ENCODE peak calls at places on chromosomes 16 and 17, in nine cellular contexts. One of them, this sample, is unnamed.

GRCh38 chr17:62648954-62649294 is 21.5 kb downstream of the MRC2 start:
- DNase-seq in WTC11: peak; percentile 23
- DNase-seq in AG10803: no peak
- DNase-seq in PC-3: no peak
- DNase-seq in activated CD8-positive, alpha-beta T cell treated with anti-CD3 and anti-CD28 coated beads for 36 hours: no peak
- DNase-seq in endothelial cell: no peak
- DNase-seq in CD8-positive, alpha-beta T cell: no peak
- DNase-seq in mammary epithelial cell: no peak
- DNase-seq in RWPE1: no peak
- DNase-seq in this sample: no peak

GRCh38 chr16:35552763-35553162 is 2093.4 kb downstream of the TP53TG3F start:
- DNase-seq in WTC11: no peak
- DNase-seq in AG10803: no peak
- DNase-seq in PC-3: no peak
- DNase-seq in activated CD8-positive, alpha-beta T cell treated with anti-CD3 and anti-CD28 coated beads for 36 hours: no peak
- DNase-seq in endothelial cell: no peak
- DNase-seq in CD8-positive, alpha-beta T cell: no peak
- DNase-seq in mammary epithelial cell: no peak
- DNase-seq in RWPE1: no peak
- DNase-seq in this sample: no peak

GRCh38 chr16:55242667-55243066 is 81.3 kb upstream of the IRX6 start:
- DNase-seq in WTC11: peak; percentile 29
- DNase-seq in AG10803: no peak
- DNase-seq in PC-3: no peak
- DNase-seq in activated CD8-positive, alpha-beta T cell treated with anti-CD3 and anti-CD28 coated beads for 36 hours: no peak
- DNase-seq in endothelial cell: no peak
- DNase-seq in CD8-positive, alpha-beta T cell: no peak
- DNase-seq in mammary epithelial cell: no peak
- DNase-seq in RWPE1: no peak
- DNase-seq in this sample: no peak

GRCh38 chr16:55018881-55019280 is 88.2 kb downstream of the IRX5 start:
- DNase-seq in WTC11: no peak
- DNase-seq in AG10803: no peak
- DNase-seq in PC-3: no peak
- DNase-seq in activated CD8-positive, alpha-beta T cell treated with anti-CD3 and anti-CD28 coated beads for 36 hours: no peak
- DNase-seq in endothelial cell: no peak
- DNase-seq in CD8-positive, alpha-beta T cell: no peak
- DNase-seq in mammary epithelial cell: no peak
- DNase-seq in RWPE1: no peak
- DNase-seq in this sample: no peak

GRCh38 chr16:84190731-84191388 is at the start of gene ADAD2:
- DNase-seq in WTC11: peak; percentile 75
- DNase-seq in AG10803: no peak
- DNase-seq in PC-3: no peak
- DNase-seq in activated CD8-positive, alpha-beta T cell treated with anti-CD3 and anti-CD28 coated beads for 36 hours: peak; percentile 20
- DNase-seq in endothelial cell: no peak
- DNase-seq in CD8-positive, alpha-beta T cell: no peak
- DNase-seq in mammary epithelial cell: no peak
- DNase-seq in RWPE1: peak; percentile 35
- DNase-seq in this sample: no peak

GRCh38 chr17:41511716-41512115 is 6.3 kb upstream of the KRT13 start:
- DNase-seq in WTC11: no peak
- DNase-seq in AG10803: no peak
- DNase-seq in PC-3: no peak
- DNase-seq in activated CD8-positive, alpha-beta T cell treated with anti-CD3 and anti-CD28 coated beads for 36 hours: no peak
- DNase-seq in endothelial cell: no peak
- DNase-seq in CD8-positive, alpha-beta T cell: no peak
- DNase-seq in mammary epithelial cell: no peak
- DNase-seq in RWPE1: no peak
- DNase-seq in this sample: no peak

GRCh38 chr16:30997000-30997886 is 12.2 kb downstream of the HSD3B7 start:
- DNase-seq in WTC11: peak; percentile 87
- DNase-seq in AG10803: peak; percentile 78
- DNase-seq in PC-3: peak; percentile 68
- DNase-seq in activated CD8-positive, alpha-beta T cell treated with anti-CD3 and anti-CD28 coated beads for 36 hours: peak; percentile 89
- DNase-seq in endothelial cell: peak; percentile 56
- DNase-seq in CD8-positive, alpha-beta T cell: peak; percentile 80
- DNase-seq in mammary epithelial cell: peak; percentile 72
- DNase-seq in RWPE1: peak; percentile 92
- DNase-seq in this sample: peak; percentile 100

GRCh38 chr16:71383054-71383773 is 24.7 kb downstream of the CALB2 start:
- DNase-seq in WTC11: no peak
- DNase-seq in AG10803: peak; percentile 35
- DNase-seq in PC-3: peak; percentile 7
- DNase-seq in activated CD8-positive, alpha-beta T cell treated with anti-CD3 and anti-CD28 coated beads for 36 hours: peak; percentile 38
- DNase-seq in endothelial cell: no peak
- DNase-seq in CD8-positive, alpha-beta T cell: no peak
- DNase-seq in mammary epithelial cell: peak; percentile 76
- DNase-seq in RWPE1: no peak
- DNase-seq in this sample: no peak

GRCh38 chr17:51347851-51348584 is 87.7 kb downstream of the UTP18 start:
- DNase-seq in WTC11: no peak
- DNase-seq in AG10803: no peak
- DNase-seq in PC-3: no peak
- DNase-seq in activated CD8-positive, alpha-beta T cell treated with anti-CD3 and anti-CD28 coated beads for 36 hours: no peak
- DNase-seq in endothelial cell: no peak
- DNase-seq in CD8-positive, alpha-beta T cell: no peak
- DNase-seq in mammary epithelial cell: peak; percentile 26
- DNase-seq in RWPE1: no peak
- DNase-seq in this sample: no peak

GRCh38 chr16:69773255-69773947 is 11.3 kb downstream of the WWP2 start:
- DNase-seq in WTC11: no peak
- DNase-seq in AG10803: no peak
- DNase-seq in PC-3: no peak
- DNase-seq in activated CD8-positive, alpha-beta T cell treated with anti-CD3 and anti-CD28 coated beads for 36 hours: no peak
- DNase-seq in endothelial cell: no peak
- DNase-seq in CD8-positive, alpha-beta T cell: no peak
- DNase-seq in mammary epithelial cell: no peak
- DNase-seq in RWPE1: no peak
- DNase-seq in this sample: no peak

DNA sequence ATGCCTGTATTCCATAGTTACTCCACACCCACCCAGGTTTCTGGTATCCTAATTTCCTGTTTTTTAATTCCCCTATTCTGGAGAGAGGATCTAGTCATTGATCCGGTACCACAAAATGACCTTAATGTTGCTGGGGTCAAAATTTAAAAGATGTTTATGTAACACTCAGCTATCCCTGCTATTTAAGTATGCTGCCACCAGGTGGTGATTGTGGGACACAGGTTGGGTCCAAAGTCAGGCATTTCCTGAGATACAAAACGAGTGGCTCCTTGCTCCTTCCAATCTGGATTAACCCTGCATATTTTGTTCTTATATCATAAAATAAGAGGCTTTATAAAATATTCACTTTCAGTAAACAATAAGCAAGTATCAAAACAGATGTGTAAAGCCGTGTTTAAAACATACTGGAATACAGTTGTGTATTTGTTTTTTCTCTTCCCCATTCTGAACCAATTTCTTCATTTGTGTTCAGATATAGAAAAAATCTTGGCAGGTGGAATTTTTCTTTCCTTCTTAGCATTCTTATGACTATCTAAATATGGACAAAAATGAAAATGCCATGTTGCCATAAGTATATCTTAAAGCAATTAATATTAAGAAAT is 16.3 kb downstream of the HS3ST4 start:
- DNase-seq in WTC11: peak; percentile 58
- DNase-seq in AG10803: no peak
- DNase-seq in PC-3: peak; percentile 49
- DNase-seq in activated CD8-positive, alpha-beta T cell treated with anti-CD3 and anti-CD28 coated beads for 36 hours: peak; percentile 47
- DNase-seq in endothelial cell: peak; percentile 25
- DNase-seq in CD8-positive, alpha-beta T cell: no peak
- DNase-seq in mammary epithelial cell: peak; percentile 13
- DNase-seq in RWPE1: no peak
- DNase-seq in this sample: peak; percentile 31
- TF ChIP-seq CTCF in WTC11: peak; percentile 53
- TF ChIP-seq CTCF in AG10803: peak; percentile 15
- TF ChIP-seq CTCF in PC-3: peak; percentile 59
- TF ChIP-seq CTCF in activated CD8-positive, alpha-beta T cell treated with anti-CD3 and anti-CD28 coated beads for 36 hours: peak; percentile 62
- TF ChIP-seq CTCF in endothelial cell: peak; percentile 62
- TF ChIP-seq CTCF in CD8-positive, alpha-beta T cell: no peak
- TF ChIP-seq CTCF in mammary epithelial cell: peak; percentile 42
- TF ChIP-seq CTCF in RWPE1: peak; percentile 12
- TF ChIP-seq CTCF in this sample: peak; percentile 53

GRCh38 chr17:74070374-74070773 is 133.1 kb upstream of the RPL38 start:
- DNase-seq in WTC11: no peak
- DNase-seq in AG10803: no peak
- DNase-seq in PC-3: no peak
- DNase-seq in activated CD8-positive, alpha-beta T cell treated with anti-CD3 and anti-CD28 coated beads for 36 hours: no peak
- DNase-seq in endothelial cell: no peak
- DNase-seq in CD8-positive, alpha-beta T cell: no peak
- DNase-seq in mammary epithelial cell: no peak
- DNase-seq in RWPE1: no peak
- DNase-seq in this sample: no peak
- TF ChIP-seq CTCF in WTC11: no peak
- TF ChIP-seq CTCF in AG10803: no peak
- TF ChIP-seq CTCF in PC-3: no peak
- TF ChIP-seq CTCF in activated CD8-positive, alpha-beta T cell treated with anti-CD3 and anti-CD28 coated beads for 36 hours: no peak
- TF ChIP-seq CTCF in endothelial cell: no peak
- TF ChIP-seq CTCF in CD8-positive, alpha-beta T cell: no peak
- TF ChIP-seq CTCF in mammary epithelial cell: no peak
- TF ChIP-seq CTCF in RWPE1: no peak
- TF ChIP-seq CTCF in this sample: no peak

GRCh38 chr17:36074365-36074764 is 10.3 kb downstream of the CCL18 start:
- DNase-seq in WTC11: no peak
- DNase-seq in AG10803: no peak
- DNase-seq in PC-3: no peak
- DNase-seq in activated CD8-positive, alpha-beta T cell treated with anti-CD3 and anti-CD28 coated beads for 36 hours: no peak
- DNase-seq in endothelial cell: no peak
- DNase-seq in CD8-positive, alpha-beta T cell: no peak
- DNase-seq in mammary epithelial cell: no peak
- DNase-seq in RWPE1: no peak
- DNase-seq in this sample: peak; percentile 21

GRCh38 chr17:36069131-36069530 is 5.1 kb downstream of the CCL18 start:
- DNase-seq in WTC11: no peak
- DNase-seq in AG10803: no peak
- DNase-seq in PC-3: no peak
- DNase-seq in activated CD8-positive, alpha-beta T cell treated with anti-CD3 and anti-CD28 coated beads for 36 hours: no peak
- DNase-seq in endothelial cell: no peak
- DNase-seq in CD8-positive, alpha-beta T cell: no peak
- DNase-seq in mammary epithelial cell: no peak
- DNase-seq in RWPE1: no peak
- DNase-seq in this sample: no peak

GRCh38 chr17:36070427-36070826 is 6.4 kb downstream of the CCL18 start:
- DNase-seq in WTC11: no peak
- DNase-seq in AG10803: no peak
- DNase-seq in PC-3: no peak
- DNase-seq in activated CD8-positive, alpha-beta T cell treated with anti-CD3 and anti-CD28 coated beads for 36 hours: no peak
- DNase-seq in endothelial cell: no peak
- DNase-seq in CD8-positive, alpha-beta T cell: no peak
- DNase-seq in mammary epithelial cell: no peak
- DNase-seq in RWPE1: no peak
- DNase-seq in this sample: no peak

GRCh38 chr17:36068524-36068923 is 4.5 kb downstream of the CCL18 start:
- DNase-seq in WTC11: no peak
- DNase-seq in AG10803: no peak
- DNase-seq in PC-3: no peak
- DNase-seq in activated CD8-positive, alpha-beta T cell treated with anti-CD3 and anti-CD28 coated beads for 36 hours: peak; percentile 37
- DNase-seq in endothelial cell: no peak
- DNase-seq in CD8-positive, alpha-beta T cell: no peak
- DNase-seq in mammary epithelial cell: no peak
- DNase-seq in RWPE1: no peak
- DNase-seq in this sample: no peak

DNA sequence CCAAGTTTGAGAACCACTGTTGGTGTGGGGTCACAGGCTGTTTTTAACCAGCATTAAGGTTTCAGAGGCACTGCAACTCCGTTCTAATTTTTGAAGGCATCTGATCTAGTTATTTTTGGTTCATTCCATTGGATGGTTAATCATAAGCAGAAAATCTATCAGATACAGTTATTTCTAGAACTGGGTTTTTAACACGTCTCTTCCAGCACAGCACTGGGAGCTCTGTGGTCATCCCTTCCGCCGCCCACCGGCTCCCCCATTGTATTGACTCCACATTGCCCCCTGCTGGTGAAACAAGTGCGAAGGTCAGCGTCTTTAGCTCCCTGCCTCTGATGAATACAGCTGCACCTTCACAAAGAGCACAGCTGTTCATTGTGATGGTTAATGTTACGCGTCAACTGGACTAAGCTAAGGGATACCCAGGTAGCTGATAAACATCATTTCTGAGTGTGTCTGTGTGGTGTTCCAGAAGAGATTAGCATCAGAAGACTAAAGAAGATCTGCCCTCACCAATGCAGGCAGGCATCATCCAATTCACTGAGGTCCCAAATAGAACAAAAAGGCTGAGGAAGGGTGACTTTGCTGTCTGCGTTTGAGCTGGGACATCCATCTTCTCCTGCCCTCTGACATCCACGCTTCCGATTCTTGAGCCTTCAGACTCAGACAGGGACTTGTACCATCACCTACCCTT is 8.5 kb downstream of the CCL18 start:
- DNase-seq in WTC11: peak; percentile 83
- DNase-seq in AG10803: peak; percentile 9
- DNase-seq in PC-3: peak; percentile 30
- DNase-seq in activated CD8-positive, alpha-beta T cell treated with anti-CD3 and anti-CD28 coated beads for 36 hours: peak; percentile 89
- DNase-seq in endothelial cell: peak; percentile 79
- DNase-seq in CD8-positive, alpha-beta T cell: peak; percentile 56
- DNase-seq in mammary epithelial cell: peak; percentile 21
- DNase-seq in RWPE1: no peak
- DNase-seq in this sample: peak; percentile 77
- TF ChIP-seq CTCF in WTC11: peak; percentile 63
- TF ChIP-seq CTCF in AG10803: peak; percentile 52
- TF ChIP-seq CTCF in PC-3: peak; percentile 63
- TF ChIP-seq CTCF in activated CD8-positive, alpha-beta T cell treated with anti-CD3 and anti-CD28 coated beads for 36 hours: peak; percentile 90
- TF ChIP-seq CTCF in endothelial cell: peak; percentile 88
- TF ChIP-seq CTCF in CD8-positive, alpha-beta T cell: peak; percentile 57
- TF ChIP-seq CTCF in mammary epithelial cell: peak; percentile 65
- TF ChIP-seq CTCF in RWPE1: peak; percentile 21
- TF ChIP-seq CTCF in this sample: peak; percentile 67

GRCh38 chr17:77146882-77147281 is 6.1 kb downstream of the SEC14L1 start:
- DNase-seq in WTC11: peak; percentile 33
- DNase-seq in AG10803: no peak
- DNase-seq in PC-3: no peak
- DNase-seq in activated CD8-positive, alpha-beta T cell treated with anti-CD3 and anti-CD28 coated beads for 36 hours: no peak
- DNase-seq in endothelial cell: no peak
- DNase-seq in CD8-positive, alpha-beta T cell: no peak
- DNase-seq in mammary epithelial cell: no peak
- DNase-seq in RWPE1: no peak
- DNase-seq in this sample: no peak
- TF ChIP-seq CTCF in WTC11: no peak
- TF ChIP-seq CTCF in AG10803: no peak
- TF ChIP-seq CTCF in PC-3: no peak
- TF ChIP-seq CTCF in activated CD8-positive, alpha-beta T cell treated with anti-CD3 and anti-CD28 coated beads for 36 hours: no peak
- TF ChIP-seq CTCF in endothelial cell: no peak
- TF ChIP-seq CTCF in CD8-positive, alpha-beta T cell: no peak
- TF ChIP-seq CTCF in mammary epithelial cell: no peak
- TF ChIP-seq CTCF in RWPE1: no peak
- TF ChIP-seq CTCF in this sample: no peak

DNA sequence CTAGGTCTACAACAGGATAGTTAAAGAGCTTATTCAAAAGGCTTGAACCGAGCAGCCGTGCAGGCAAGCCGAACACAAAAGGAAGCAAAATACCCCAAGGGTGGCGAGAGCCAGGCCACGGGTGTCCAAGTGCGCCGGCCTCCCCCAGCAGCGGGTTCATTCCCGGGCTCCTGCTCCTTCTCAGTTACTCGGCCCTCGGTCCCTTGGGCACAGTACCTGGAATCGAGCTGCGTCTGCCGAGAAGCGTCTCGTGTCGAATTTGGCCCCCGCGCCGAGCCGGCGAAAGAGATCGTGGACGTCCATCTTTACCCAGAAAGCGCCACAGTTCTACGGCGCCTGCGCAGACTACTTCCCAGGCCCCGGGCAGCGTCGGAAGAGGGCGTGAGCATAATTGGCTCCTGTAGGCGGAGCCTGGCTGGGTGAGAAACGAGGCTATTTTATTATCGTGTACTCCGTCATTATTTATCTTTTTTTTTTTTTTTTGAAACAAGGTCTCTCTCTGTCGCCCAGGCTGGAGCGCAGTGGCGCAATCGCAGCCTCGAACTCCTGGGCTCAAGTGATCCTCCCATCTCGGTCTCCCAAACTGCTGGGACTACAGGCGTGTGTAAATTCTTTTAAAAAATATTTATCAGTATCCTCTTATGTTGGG is at the start of gene DDX52:
- DNase-seq in WTC11: peak; percentile 84
- DNase-seq in AG10803: peak; percentile 90
- DNase-seq in PC-3: peak; percentile 85
- DNase-seq in activated CD8-positive, alpha-beta T cell treated with anti-CD3 and anti-CD28 coated beads for 36 hours: peak; percentile 95
- DNase-seq in endothelial cell: peak; percentile 82
- DNase-seq in CD8-positive, alpha-beta T cell: peak; percentile 86
- DNase-seq in mammary epithelial cell: peak; percentile 88
- DNase-seq in RWPE1: peak; percentile 97
- DNase-seq in this sample: peak; percentile 95
- TF ChIP-seq CTCF in WTC11: no peak
- TF ChIP-seq CTCF in AG10803: peak; percentile 8
- TF ChIP-seq CTCF in PC-3: no peak
- TF ChIP-seq CTCF in activated CD8-positive, alpha-beta T cell treated with anti-CD3 and anti-CD28 coated beads for 36 hours: no peak
- TF ChIP-seq CTCF in endothelial cell: no peak
- TF ChIP-seq CTCF in CD8-positive, alpha-beta T cell: no peak
- TF ChIP-seq CTCF in mammary epithelial cell: no peak
- TF ChIP-seq CTCF in RWPE1: no peak
- TF ChIP-seq CTCF in this sample: no peak

This sample was measured in GM10248.